ENCODE peak calls at places on chromosomes 6 and 20, in eight cellular contexts. One of them, this sample, is unnamed.

GRCh38 chr20:57388953-57389694 is 2.1 kb upstream of the RBM38 start:
- DNase-seq in stimulated activated CD4-positive, alpha-beta T cell treated with anti-CD3 and anti-CD28 coated beads, Interleukin-4, amount 100 ng/mL, for 1 hour: peak
- DNase-seq in cardiac fibroblast: peak
- DNase-seq in colonic mucosa: peak
- DNase-seq in choroid plexus epithelial cell: peak
- DNase-seq in activated CD8-positive, alpha-beta T cell treated with anti-CD3 and anti-CD28 coated beads, Interleukin-2, amount 10 ng/mL, durations not matched to agents 7 days and 5 days: peak
- DNase-seq in HAP-1: peak
- DNase-seq in brain microvascular endothelial cell: no peak
- DNase-seq in this sample: peak

GRCh38 chr6:11810039-11810541 is 31.5 kb upstream of the ADTRP start:
- DNase-seq in choroid plexus epithelial cell: peak
- DNase-seq in colonic mucosa: peak
- DNase-seq in brain microvascular endothelial cell: peak
- DNase-seq in HAP-1: peak
- DNase-seq in cardiac fibroblast: peak
- DNase-seq in stimulated activated CD4-positive, alpha-beta T cell treated with anti-CD3 and anti-CD28 coated beads, Interleukin-4, amount 100 ng/mL, for 1 hour: no peak
- DNase-seq in activated CD8-positive, alpha-beta T cell treated with anti-CD3 and anti-CD28 coated beads, Interleukin-2, amount 10 ng/mL, durations not matched to agents 7 days and 5 days: no peak
- DNase-seq in this sample: peak

GRCh38 chr6:56808871-56809359 is 146.0 kb upstream of the BEND6 start:
- DNase-seq in HAP-1: no peak
- DNase-seq in stimulated activated CD4-positive, alpha-beta T cell treated with anti-CD3 and anti-CD28 coated beads, Interleukin-4, amount 100 ng/mL, for 1 hour: no peak
- DNase-seq in activated CD8-positive, alpha-beta T cell treated with anti-CD3 and anti-CD28 coated beads, Interleukin-2, amount 10 ng/mL, durations not matched to agents 7 days and 5 days: no peak
- DNase-seq in colonic mucosa: no peak
- DNase-seq in cardiac fibroblast: no peak
- DNase-seq in choroid plexus epithelial cell: peak
- DNase-seq in brain microvascular endothelial cell: peak
- DNase-seq in this sample: peak

GRCh38 chr20:34112600-34113061 is 588 bp upstream of the EIF2S2 start:
- DNase-seq in activated CD8-positive, alpha-beta T cell treated with anti-CD3 and anti-CD28 coated beads, Interleukin-2, amount 10 ng/mL, durations not matched to agents 7 days and 5 days: peak
- DNase-seq in colonic mucosa: peak
- DNase-seq in HAP-1: peak
- DNase-seq in stimulated activated CD4-positive, alpha-beta T cell treated with anti-CD3 and anti-CD28 coated beads, Interleukin-4, amount 100 ng/mL, for 1 hour: peak
- DNase-seq in brain microvascular endothelial cell: peak
- DNase-seq in cardiac fibroblast: peak
- DNase-seq in choroid plexus epithelial cell: peak
- DNase-seq in this sample: peak

GRCh38 chr6:23325065-23325464 is 755.7 kb downstream of the HDGFL1 start:
- DNase-seq in cardiac fibroblast: no peak
- DNase-seq in HAP-1: no peak
- DNase-seq in stimulated activated CD4-positive, alpha-beta T cell treated with anti-CD3 and anti-CD28 coated beads, Interleukin-4, amount 100 ng/mL, for 1 hour: no peak
- DNase-seq in activated CD8-positive, alpha-beta T cell treated with anti-CD3 and anti-CD28 coated beads, Interleukin-2, amount 10 ng/mL, durations not matched to agents 7 days and 5 days: no peak
- DNase-seq in brain microvascular endothelial cell: no peak
- DNase-seq in choroid plexus epithelial cell: no peak
- DNase-seq in colonic mucosa: no peak
- DNase-seq in this sample: no peak

GRCh38 chr6:32149577-32149845 is 2.2 kb downstream of the PRRT1 start:
- DNase-seq in stimulated activated CD4-positive, alpha-beta T cell treated with anti-CD3 and anti-CD28 coated beads, Interleukin-4, amount 100 ng/mL, for 1 hour: no peak
- DNase-seq in colonic mucosa: no peak
- DNase-seq in HAP-1: no peak
- DNase-seq in choroid plexus epithelial cell: no peak
- DNase-seq in activated CD8-positive, alpha-beta T cell treated with anti-CD3 and anti-CD28 coated beads, Interleukin-2, amount 10 ng/mL, durations not matched to agents 7 days and 5 days: no peak
- DNase-seq in brain microvascular endothelial cell: no peak
- DNase-seq in cardiac fibroblast: no peak
- DNase-seq in this sample: no peak

GRCh38 chr6:159014406-159014805 is 14.4 kb upstream of the RSPH3 start:
- DNase-seq in brain microvascular endothelial cell: no peak
- DNase-seq in HAP-1: no peak
- DNase-seq in activated CD8-positive, alpha-beta T cell treated with anti-CD3 and anti-CD28 coated beads, Interleukin-2, amount 10 ng/mL, durations not matched to agents 7 days and 5 days: no peak
- DNase-seq in stimulated activated CD4-positive, alpha-beta T cell treated with anti-CD3 and anti-CD28 coated beads, Interleukin-4, amount 100 ng/mL, for 1 hour: no peak
- DNase-seq in choroid plexus epithelial cell: no peak
- DNase-seq in cardiac fibroblast: no peak
- DNase-seq in colonic mucosa: no peak
- DNase-seq in this sample: no peak

GRCh38 chr6:146689806-146690205 is 91.0 kb downstream of the ADGB start:
- DNase-seq in brain microvascular endothelial cell: no peak
- DNase-seq in choroid plexus epithelial cell: no peak
- DNase-seq in cardiac fibroblast: no peak
- DNase-seq in stimulated activated CD4-positive, alpha-beta T cell treated with anti-CD3 and anti-CD28 coated beads, Interleukin-4, amount 100 ng/mL, for 1 hour: no peak
- DNase-seq in colonic mucosa: no peak
- DNase-seq in HAP-1: no peak
- DNase-seq in activated CD8-positive, alpha-beta T cell treated with anti-CD3 and anti-CD28 coated beads, Interleukin-2, amount 10 ng/mL, durations not matched to agents 7 days and 5 days: no peak
- DNase-seq in this sample: no peak

GRCh38 chr6:143581835-143582480 is 70.4 kb upstream of the FUCA2 start:
- DNase-seq in activated CD8-positive, alpha-beta T cell treated with anti-CD3 and anti-CD28 coated beads, Interleukin-2, amount 10 ng/mL, durations not matched to agents 7 days and 5 days: no peak
- DNase-seq in cardiac fibroblast: peak
- DNase-seq in stimulated activated CD4-positive, alpha-beta T cell treated with anti-CD3 and anti-CD28 coated beads, Interleukin-4, amount 100 ng/mL, for 1 hour: no peak
- DNase-seq in HAP-1: no peak
- DNase-seq in choroid plexus epithelial cell: peak
- DNase-seq in colonic mucosa: no peak
- DNase-seq in brain microvascular endothelial cell: peak
- DNase-seq in this sample: peak

GRCh38 chr6:57087916-57088315 is 2.1 kb upstream of the ZNF451 start:
- DNase-seq in brain microvascular endothelial cell: no peak
- DNase-seq in activated CD8-positive, alpha-beta T cell treated with anti-CD3 and anti-CD28 coated beads, Interleukin-2, amount 10 ng/mL, durations not matched to agents 7 days and 5 days: no peak
- DNase-seq in HAP-1: no peak
- DNase-seq in colonic mucosa: no peak
- DNase-seq in stimulated activated CD4-positive, alpha-beta T cell treated with anti-CD3 and anti-CD28 coated beads, Interleukin-4, amount 100 ng/mL, for 1 hour: no peak
- DNase-seq in choroid plexus epithelial cell: no peak
- DNase-seq in cardiac fibroblast: no peak
- DNase-seq in this sample: no peak

GRCh38 chr6:37083243-37084138 is 78.0 kb downstream of the FGD2 start:
- DNase-seq in choroid plexus epithelial cell: peak
- DNase-seq in cardiac fibroblast: peak
- DNase-seq in brain microvascular endothelial cell: peak
- DNase-seq in stimulated activated CD4-positive, alpha-beta T cell treated with anti-CD3 and anti-CD28 coated beads, Interleukin-4, amount 100 ng/mL, for 1 hour: no peak
- DNase-seq in activated CD8-positive, alpha-beta T cell treated with anti-CD3 and anti-CD28 coated beads, Interleukin-2, amount 10 ng/mL, durations not matched to agents 7 days and 5 days: no peak
- DNase-seq in colonic mucosa: peak
- DNase-seq in HAP-1: no peak
- DNase-seq in this sample: peak

GRCh38 chr20:53891306-53891894 is 179.0 kb downstream of the BCAS1 start:
- DNase-seq in stimulated activated CD4-positive, alpha-beta T cell treated with anti-CD3 and anti-CD28 coated beads, Interleukin-4, amount 100 ng/mL, for 1 hour: no peak
- DNase-seq in colonic mucosa: no peak
- DNase-seq in activated CD8-positive, alpha-beta T cell treated with anti-CD3 and anti-CD28 coated beads, Interleukin-2, amount 10 ng/mL, durations not matched to agents 7 days and 5 days: no peak
- DNase-seq in choroid plexus epithelial cell: no peak
- DNase-seq in cardiac fibroblast: no peak
- DNase-seq in brain microvascular endothelial cell: no peak
- DNase-seq in HAP-1: no peak
- DNase-seq in this sample: no peak

GRCh38 chr6:170221753-170222400 is 69.0 kb downstream of the DLL1 start:
- DNase-seq in HAP-1: peak
- DNase-seq in stimulated activated CD4-positive, alpha-beta T cell treated with anti-CD3 and anti-CD28 coated beads, Interleukin-4, amount 100 ng/mL, for 1 hour: no peak
- DNase-seq in cardiac fibroblast: no peak
- DNase-seq in choroid plexus epithelial cell: no peak
- DNase-seq in colonic mucosa: peak
- DNase-seq in brain microvascular endothelial cell: no peak
- DNase-seq in activated CD8-positive, alpha-beta T cell treated with anti-CD3 and anti-CD28 coated beads, Interleukin-2, amount 10 ng/mL, durations not matched to agents 7 days and 5 days: peak
- DNase-seq in this sample: no peak

This sample was measured in iris pigment epithelial cell.